ENCODE peak calls at places on chromosomes 6 and 20, in four cellular contexts. F is esophagus squamous epithelium; Q is glutamatergic neuron; M is CD4-positive, alpha-beta T cell. K is an unnamed sample.

GRCh38 chr20:47524385-47524784 is 22.7 kb downstream of the NCOA3 start:
- DNase-seq in F (no peak), Q (no peak), M (no peak), K (no peak)

GRCh38 chr20:59223750-59224149 is 60.1 kb downstream of the ZNF831 start:
- DNase-seq in Q (no peak), F (no peak), M (no peak), K (no peak)

GRCh38 chr6:80227545-80227944 is 121.1 kb downstream of the BCKDHB start:
- DNase-seq in M (no peak), Q (no peak), F (no peak), K (no peak)

GRCh38 chr6:160085226-160085625 is 36.4 kb upstream of the SLC22A1 start:
- DNase-seq in Q (no peak), F (no peak), M (no peak), K (no peak)

GRCh38 chr6:376823-377571 is 14.6 kb upstream of the IRF4 start:
- DNase-seq in M (no peak), Q (no peak), F (no peak), K (no peak)

GRCh38 chr6:167211870-167212715 is 54.3 kb upstream of the GPR31 start:
- DNase-seq in M (no peak), F (no peak), Q (no peak), K (no peak)

GRCh38 chr20:58568441-58568931 is 53.3 kb upstream of the APCDD1L start:
- DNase-seq in Q (no peak), M (no peak), F (no peak), K (no peak)

GRCh38 chr6:108797951-108798671 is 50.1 kb upstream of the ARMC2 start:
- DNase-seq in M (no peak), F (no peak), Q (no peak), K (no peak)

GRCh38 chr6:17280552-17281090 is 540 bp upstream of the RBM24 start:
- DNase-seq in Q (peak), M (no peak), F (no peak), K (peak)

GRCh38 chr6:11414564-11414963 is 123.0 kb upstream of the TMEM170B start:
- DNase-seq in Q (no peak), M (peak), F (no peak), K (no peak)

GRCh38 chr6:35178932-35179832 is 34.6 kb upstream of the SCUBE3 start:
- DNase-seq in Q (no peak), M (no peak), F (no peak), K (no peak)
- TF ChIP-seq CTCF in Q (no peak), M (no peak), F (no peak), K (no peak)

GRCh38 chr20:4820833-4821518 is 99.3 kb downstream of the PRND start:
- DNase-seq in Q (no peak), F (no peak), M (no peak), K (no peak)
- TF ChIP-seq CTCF in Q (no peak), F (no peak), M (no peak), K (no peak)

GRCh38 chr6:41442800-41443501 is 103.2 kb upstream of the FOXP4 start:
- DNase-seq in F (no peak), Q (peak), M (no peak), K (peak)
- TF ChIP-seq CTCF in F (no peak), Q (peak), M (no peak), K (peak)

GRCh38 chr20:32021091-32021490 is 10.9 kb downstream of the CCM2L start:
- DNase-seq in Q (no peak), M (no peak), F (no peak), K (no peak)

GRCh38 chr20:32017711-32018251 is 7.5 kb downstream of the CCM2L start:
- DNase-seq in F (no peak), M (peak), Q (peak), K (no peak)

GRCh38 chr20:32018269-32019155 is 8.3 kb downstream of the CCM2L start:
- DNase-seq in M (peak), F (no peak), Q (peak), K (peak)

GRCh38 chr20:32019156-32019510 is 8.9 kb downstream of the CCM2L start:
- DNase-seq in M (no peak), F (no peak), Q (no peak), K (peak)

DNA sequence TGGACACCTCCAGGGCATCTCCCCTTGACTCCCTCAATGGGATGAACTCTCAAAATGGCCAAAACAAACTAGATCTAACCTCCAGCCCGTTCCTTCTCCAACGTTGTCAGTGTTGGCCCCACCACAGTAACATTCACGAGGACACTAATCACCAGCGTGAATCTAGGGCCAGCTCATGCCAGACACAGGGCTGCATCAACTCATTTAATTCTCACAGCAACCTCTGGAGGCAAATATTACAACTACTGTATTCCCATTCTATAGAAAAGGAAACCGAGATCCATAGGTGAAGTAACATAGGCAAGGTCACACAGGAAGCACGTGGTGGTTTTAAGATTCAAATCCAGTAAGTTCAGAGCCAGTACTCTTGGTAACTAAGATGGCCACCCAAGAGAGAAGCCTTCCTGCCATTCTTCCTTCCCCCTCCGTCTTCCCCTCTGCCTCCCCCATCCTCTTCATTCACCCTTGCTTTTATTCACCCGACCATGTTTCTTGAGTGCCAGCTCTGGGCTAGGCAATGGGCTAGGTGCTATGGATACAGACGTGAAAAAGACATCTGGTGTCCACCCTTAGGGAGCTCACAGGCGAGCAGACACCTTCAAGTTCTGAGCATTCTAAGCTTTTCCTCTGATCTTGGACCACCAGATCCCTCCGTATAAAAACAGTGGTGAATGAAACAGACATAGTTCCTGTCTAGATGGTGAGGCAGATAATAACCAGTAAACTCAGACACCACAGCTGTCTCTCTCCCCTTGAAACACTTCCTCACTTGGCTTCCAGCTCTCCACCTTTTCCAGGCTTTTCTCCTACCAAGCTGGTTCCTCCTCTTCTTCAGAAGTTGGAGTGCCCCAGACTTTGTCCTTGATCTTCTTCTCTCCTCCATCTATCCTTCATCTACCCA is 9.6 kb downstream of the CCM2L start:
- DNase-seq in Q (no peak), F (no peak), M (no peak), K (no peak)
- TF ChIP-seq CTCF in Q (peak), F (no peak), M (no peak), K (no peak)

GRCh38 chr20:49914310-49915117 is 815 bp downstream of the SPATA2 start:
- DNase-seq in Q (no peak), F (no peak), M (no peak), K (peak)

GRCh38 chr20:49913399-49914047 is 1.8 kb downstream of the SPATA2 start:
- DNase-seq in M (no peak), F (no peak), Q (no peak), K (no peak)

GRCh38 chr20:49915380-49916145 is at the start of gene SPATA2:
- DNase-seq in Q (peak), M (peak), F (peak), K (peak)

GRCh38 chr20:49916146-49917002 is 1.0 kb upstream of the SPATA2 start:
- DNase-seq in Q (no peak), F (no peak), M (no peak), K (no peak)

GRCh38 chr20:49915118-49915379 is 280 bp downstream of the SPATA2 start:
- DNase-seq in Q (no peak), M (no peak), F (no peak), K (no peak)
- TF ChIP-seq CTCF in Q (no peak), M (no peak), F (no peak), K (no peak)

GRCh38 chr6:2503816-2504494 is 246.8 kb downstream of the MYLK4 start:
- DNase-seq in M (no peak), F (no peak), Q (no peak), K (no peak)

GRCh38 chr6:2507016-2507415 is 243.7 kb downstream of the MYLK4 start:
- DNase-seq in Q (no peak), M (no peak), F (no peak), K (no peak)

GRCh38 chr6:2504495-2505064 is 246.1 kb downstream of the MYLK4 start:
- DNase-seq in Q (no peak), M (no peak), F (no peak), K (no peak)

GRCh38 chr6:2507638-2508037 is 243.1 kb downstream of the MYLK4 start:
- DNase-seq in Q (no peak), F (no peak), M (no peak), K (no peak)

DNA sequence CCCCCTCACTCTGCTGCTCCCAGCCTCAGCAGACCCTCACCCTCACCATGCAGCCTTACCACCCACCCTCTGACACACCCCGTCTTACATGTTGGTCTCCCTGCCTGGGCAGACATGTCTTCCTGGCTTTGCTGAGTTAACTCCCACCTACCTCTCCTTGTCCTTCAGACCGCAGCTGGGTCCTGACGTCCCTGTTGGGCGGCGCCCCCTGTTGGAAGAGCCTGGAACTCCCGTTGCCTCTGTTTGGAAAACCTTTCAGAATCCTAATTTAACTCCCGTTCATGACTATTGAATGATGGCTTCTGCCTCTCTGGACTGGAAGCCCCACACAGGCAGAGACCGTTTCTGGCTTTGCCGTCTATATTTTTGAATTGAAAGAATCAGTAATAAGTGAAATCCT is 245.1 kb downstream of the MYLK4 start:
- DNase-seq in Q (peak), M (no peak), F (no peak), K (peak)
- TF ChIP-seq CTCF in Q (peak), M (no peak), F (no peak), K (peak)

K was measured in endothelial cell.